ENCODE peak calls at places on chromosomes 4 and X, in ten cellular contexts. X, D, C, K, S, L, U, N, T and Z are unnamed samples.

GRCh38 chr4:55635760-55636621 is at the start of gene NMU:
- DNase-seq in X (no peak), D (peak; percentile 61), C (peak; percentile 36), K (peak; percentile 11), S (no peak), L (no peak), U (peak; percentile 76), N (no peak), T (peak; percentile 19), Z (peak; percentile 49)

GRCh38 chrX:112668476-112669404 is 11.0 kb downstream of the LHFPL1 start:
- DNase-seq in X (no peak), D (no peak), C (no peak), K (no peak), S (no peak), L (no peak), U (no peak), N (no peak), T (no peak), Z (no peak)

GRCh38 chr4:1043658-1044468 is 32.4 kb downstream of the FGFRL1 start:
- DNase-seq in X (peak; percentile 77), D (peak; percentile 77), C (peak; percentile 87), K (peak; percentile 73), S (peak; percentile 99), L (peak; percentile 97), U (peak; percentile 72), N (peak; percentile 86), T (peak; percentile 93), Z (peak; percentile 46)

GRCh38 chr4:113593400-113594230 is 167.9 kb downstream of the CAMK2D start:
- DNase-seq in X (no peak), D (no peak), C (no peak), K (no peak), S (no peak), L (no peak), U (no peak), N (no peak), T (no peak), Z (no peak)

GRCh38 chr4:169823685-169824084 is 65.9 kb upstream of the HPF1 start:
- DNase-seq in X (no peak), D (no peak), C (peak; percentile 33), K (peak; percentile 33), S (peak; percentile 60), L (no peak), U (no peak), N (no peak), T (peak; percentile 27), Z (no peak)

GRCh38 chr4:171793723-171794122 is 19.5 kb upstream of the GALNTL6 start:
- DNase-seq in X (no peak), D (no peak), C (no peak), K (no peak), S (no peak), L (no peak), U (no peak), N (no peak), T (no peak), Z (no peak)

GRCh38 chrX:19775830-19776498 is 111.4 kb downstream of the SH3KBP1 start:
- DNase-seq in X (no peak), D (no peak), C (no peak), K (peak; percentile 17), S (no peak), L (no peak), U (no peak), N (no peak), T (no peak), Z (no peak)

GRCh38 chr4:134585972-134586371 is 384.4 kb upstream of the PABPC4L start:
- DNase-seq in X (no peak), D (no peak), C (peak; percentile 14), K (no peak), S (no peak), L (no peak), U (no peak), N (no peak), T (no peak), Z (no peak)

DNA sequence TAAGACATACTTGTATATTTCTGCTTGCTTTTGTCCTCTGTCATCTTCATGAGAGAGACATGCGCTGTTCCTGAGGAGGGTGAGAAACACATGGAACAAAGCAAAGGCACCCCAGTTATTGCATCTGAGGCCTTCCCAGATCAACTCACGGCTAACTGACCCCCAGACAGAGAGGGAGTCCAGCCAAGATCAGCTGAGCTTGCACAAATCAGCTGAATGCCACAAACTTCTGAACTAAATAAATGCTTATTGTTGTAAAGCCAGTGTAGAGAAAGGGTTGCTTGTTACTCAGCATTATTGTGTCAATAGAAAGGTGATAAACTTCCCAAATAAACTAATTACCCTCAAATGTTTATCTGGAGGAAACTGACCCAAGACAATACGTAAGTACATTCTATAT is 163.8 kb downstream of the BTC start:
- DNase-seq in X (no peak), D (no peak), C (no peak), K (no peak), S (no peak), L (no peak), U (no peak), N (no peak), T (no peak), Z (no peak)
- H3K4me1 ChIP-seq in X (no peaks in the 10 kb centered on the region), D (peaks cover 8% of the 10 kb centered on the region), C (peaks cover 6% of the 10 kb centered on the region), K (no peaks in the 10 kb centered on the region), S (peaks cover 2% of the 10 kb centered on the region), L (no peaks in the 10 kb centered on the region), U (no peaks in the 10 kb centered on the region), N (peaks cover 10% of the 10 kb centered on the region), T (peaks cover 64% of the 10 kb centered on the region), Z (no peaks in the 10 kb centered on the region)

GRCh38 chr4:48268956-48269860 is at the start of gene TEC:
- DNase-seq in X (no peak), D (peak; percentile 56), C (peak; percentile 60), K (no peak), S (no peak), L (no peak), U (no peak), N (peak; percentile 19), T (peak; percentile 60), Z (peak; percentile 77)

GRCh38 chr4:48271626-48272025 is 2.0 kb upstream of the TEC start:
- DNase-seq in X (no peak), D (no peak), C (no peak), K (no peak), S (no peak), L (no peak), U (peak; percentile 74), N (no peak), T (no peak), Z (no peak)

GRCh38 chr4:48271048-48271452 is 1.4 kb upstream of the TEC start:
- DNase-seq in X (no peak), D (no peak), C (no peak), K (no peak), S (no peak), L (no peak), U (no peak), N (no peak), T (no peak), Z (no peak)

GRCh38 chr4:48270516-48270897 is 869 bp upstream of the TEC start:
- DNase-seq in X (no peak), D (no peak), C (no peak), K (no peak), S (no peak), L (no peak), U (no peak), N (no peak), T (peak; percentile 1), Z (no peak)

DNA sequence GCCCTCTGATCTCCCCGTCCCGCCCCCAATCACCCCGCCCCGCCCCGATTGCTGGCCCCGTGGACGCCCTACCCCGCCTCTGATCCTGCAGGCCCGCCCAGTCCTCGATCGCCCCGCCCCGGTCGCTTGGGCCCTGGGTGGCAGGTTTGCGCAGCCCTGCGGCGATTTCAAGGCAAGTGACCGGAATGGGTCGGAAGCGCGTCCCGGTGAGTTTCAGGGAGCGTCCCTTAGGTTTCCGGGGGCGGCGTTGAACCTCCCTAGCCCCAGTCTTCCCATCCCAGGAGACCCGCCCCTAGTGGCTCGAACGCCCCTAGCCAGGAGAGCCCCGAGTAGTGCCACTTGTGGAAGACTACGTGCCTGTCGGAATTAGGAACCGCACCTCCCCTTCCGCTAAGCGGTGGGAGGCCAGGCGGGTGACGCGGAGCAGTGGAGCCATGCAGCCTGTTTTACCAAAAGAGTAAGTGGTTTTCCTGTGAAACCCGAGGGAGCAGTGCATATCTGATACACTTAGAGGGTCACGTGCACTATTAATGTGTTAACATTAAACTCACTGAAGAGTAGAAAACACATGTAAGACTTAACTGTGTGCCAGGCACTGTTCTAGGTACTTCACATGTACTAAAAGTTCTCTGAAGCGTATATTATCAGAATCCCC is 350 bp upstream of the TEC start:
- DNase-seq in X (peak; percentile 95), D (peak; percentile 96), C (peak; percentile 97), K (peak; percentile 92), S (peak; percentile 51), L (peak; percentile 84), U (peak; percentile 99), N (peak; percentile 85), T (peak; percentile 88), Z (peak; percentile 98)
- TF ChIP-seq POLR2A in X (no peak), D (no peak), C (peak; percentile 63), K (no peak), S (no peak), L (no peak), U (peak; percentile 39), N (no peak), T (peak; percentile 28), Z (no peak)

DNA sequence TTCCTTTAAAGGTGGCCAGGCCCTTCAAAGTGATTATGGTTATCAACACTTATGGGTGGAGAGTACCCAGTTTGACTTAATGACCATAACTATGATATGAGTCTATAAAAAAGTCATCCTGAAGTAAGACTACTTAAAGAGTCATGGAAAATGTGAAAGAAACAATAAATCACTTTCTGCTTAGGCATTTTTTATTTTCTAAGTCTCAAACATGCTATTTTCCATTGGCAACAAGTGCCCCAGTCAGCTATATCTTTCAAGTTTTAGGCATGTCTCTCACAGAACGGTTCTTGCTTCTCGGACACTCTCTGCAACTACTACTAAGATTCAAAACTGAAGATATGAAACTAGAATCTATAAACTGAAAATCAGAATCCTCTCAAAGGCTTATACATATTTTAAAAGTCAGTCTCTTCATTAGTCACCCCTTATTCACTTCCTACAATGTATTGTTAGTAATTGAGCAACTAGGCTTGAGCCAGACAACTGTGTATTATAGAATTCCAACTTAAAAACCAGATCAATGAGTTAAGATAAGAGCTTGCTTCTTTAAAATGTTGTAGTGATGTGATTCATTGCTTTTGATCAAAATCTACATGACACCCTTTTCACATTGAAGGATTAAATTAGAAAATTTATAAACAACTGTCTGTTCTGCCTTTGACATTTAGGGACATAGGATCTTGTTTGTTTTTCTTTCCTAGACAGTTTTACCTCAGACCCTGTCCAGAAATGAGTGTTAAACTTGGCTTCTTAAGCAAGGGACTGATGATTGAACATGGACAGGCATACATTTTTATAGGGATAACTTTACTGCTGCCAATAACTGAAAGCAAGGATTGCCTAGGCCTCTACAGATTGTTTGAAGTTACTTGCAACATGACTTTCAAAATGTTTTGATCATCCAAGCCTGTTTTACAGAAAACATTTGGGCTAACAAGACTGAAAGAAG is 2.9 kb downstream of the ANTXR2 start:
- DNase-seq in X (no peak), D (no peak), C (no peak), K (no peak), S (peak; percentile 56), L (no peak), U (no peak), N (no peak), T (no peak), Z (no peak)
- H3K4me3 ChIP-seq in X (peak overlapping the region; percentile 99), D (peak overlapping the region; percentile 81), C (no peak overlapping the region), K (no peak overlapping the region), S (peak overlapping the region; percentile 32), L (peak overlapping the region; percentile 93), U (no peak overlapping the region), N (peak overlapping the region; percentile 78), T (no peak overlapping the region), Z (peak overlapping the region; percentile 74)

DNA sequence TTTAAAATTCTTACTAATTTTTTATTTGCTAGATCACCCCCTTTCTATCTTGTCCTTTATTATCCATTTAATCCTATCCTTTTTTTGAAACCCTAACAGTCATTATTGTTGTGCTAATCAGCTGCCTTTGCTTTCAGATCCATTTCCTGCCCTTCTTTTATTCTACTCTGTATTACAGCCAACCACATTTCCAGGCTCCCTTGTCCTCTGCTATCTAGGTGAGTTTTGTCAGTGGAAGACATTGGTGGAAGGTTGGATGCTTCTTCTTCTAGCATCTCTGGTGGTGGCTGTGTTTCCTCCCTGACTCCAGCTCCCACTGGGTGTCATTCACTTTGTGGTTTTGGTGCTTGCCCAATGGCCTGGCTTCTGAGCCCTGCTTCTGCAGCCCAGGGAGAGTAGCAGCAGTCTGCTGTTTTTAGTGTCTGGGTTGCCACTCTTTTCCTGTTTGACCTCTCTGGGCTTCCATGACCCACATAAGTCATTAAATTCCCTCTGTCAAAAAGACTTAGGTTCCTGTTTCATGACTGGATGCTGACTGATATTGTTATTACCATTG is 225.2 kb upstream of the PGRMC2 start:
- DNase-seq in X (no peak), D (no peak), C (no peak), K (no peak), S (no peak), L (no peak), U (no peak), N (no peak), T (no peak), Z (no peak)
- H3K4me1 ChIP-seq in X (no peaks in the 10 kb centered on the region), D (peaks cover 9% of the 10 kb centered on the region), C (peaks cover 9% of the 10 kb centered on the region), K (peaks cover 5% of the 10 kb centered on the region), S (peaks cover 14% of the 10 kb centered on the region), L (peaks cover 16% of the 10 kb centered on the region), U (peaks cover 4% of the 10 kb centered on the region), N (peaks cover 13% of the 10 kb centered on the region), T (peaks cover 30% of the 10 kb centered on the region), Z (no peaks in the 10 kb centered on the region)